ENCODE peak calls at places on chromosomes 7 and 10, in six cellular contexts. E, Y, C, S, B and D are unnamed samples.

GRCh38 chr10:49700997-49701396 is 21.5 kb downstream of the C10orf53 start:
- DNase-seq in E (no peak), Y (no peak), C (no peak), S (no peak), B (no peak), D (no peak)

GRCh38 chr7:70684173-70684572 is 447.8 kb upstream of the GALNT17 start:
- DNase-seq in E (no peak), Y (no peak), C (no peak), S (no peak), B (no peak), D (no peak)

GRCh38 chr10:9957352-9957751 is 1060.3 kb upstream of the CELF2 start:
- DNase-seq in E (no peak), Y (peak), C (peak), S (peak), B (no peak), D (no peak)

GRCh38 chr7:130359276-130359857 is 14.8 kb downstream of the CPA5 start:
- DNase-seq in E (no peak), Y (no peak), C (no peak), S (no peak), B (no peak), D (no peak)

GRCh38 chr7:22117222-22117621 is 171.5 kb upstream of the CDCA7L start:
- DNase-seq in E (no peak), Y (no peak), C (no peak), S (no peak), B (no peak), D (no peak)

GRCh38 chr7:17560516-17560915 is 262.1 kb downstream of the AHR start:
- DNase-seq in E (no peak), Y (peak), C (no peak), S (peak), B (no peak), D (no peak)

GRCh38 chr10:3652886-3653285 is 132.1 kb downstream of the KLF6 start:
- DNase-seq in E (no peak), Y (no peak), C (no peak), S (no peak), B (no peak), D (no peak)

GRCh38 chr10:68231106-68231901 is 609 bp downstream of the ATOH7 start:
- DNase-seq in E (peak), Y (peak), C (peak), S (peak), B (peak), D (peak)

GRCh38 chr10:29370092-29370611 is 81.3 kb downstream of the LYZL1 start:
- DNase-seq in E (no peak), Y (no peak), C (no peak), S (no peak), B (no peak), D (no peak)

GRCh38 chr10:3755440-3756359 is 29.3 kb downstream of the KLF6 start:
- DNase-seq in E (no peak), Y (peak), C (peak), S (peak), B (no peak), D (peak)

GRCh38 chr10:97016728-97017473 is 168.9 kb downstream of the SLIT1 start:
- DNase-seq in E (no peak), Y (no peak), C (no peak), S (no peak), B (peak), D (no peak)

GRCh38 chr10:89795840-89796239 is 94.5 kb downstream of the KIF20B start:
- DNase-seq in E (no peak), Y (no peak), C (no peak), S (no peak), B (no peak), D (no peak)

GRCh38 chr7:47045592-47045991 is 536.3 kb downstream of the TNS3 start:
- DNase-seq in E (no peak), Y (peak), C (peak), S (no peak), B (no peak), D (no peak)

GRCh38 chr7:157702311-157703023 is 365.7 kb downstream of the DNAJB6 start:
- DNase-seq in E (no peak), Y (no peak), C (no peak), S (no peak), B (no peak), D (peak)

GRCh38 chr7:47578581-47579270 is 3.2 kb downstream of the TNS3 start:
- DNase-seq in E (no peak), Y (peak), C (no peak), S (no peak), B (no peak), D (peak)

GRCh38 chr7:65812281-65812680 is 60.6 kb upstream of the VKORC1L1 start:
- DNase-seq in E (no peak), Y (peak), C (no peak), S (no peak), B (no peak), D (no peak)

GRCh38 chr10:110433740-110434139 is 64.0 kb upstream of the DUSP5 start:
- DNase-seq in E (no peak), Y (no peak), C (no peak), S (no peak), B (no peak), D (no peak)